ENCODE peak calls at places on chromosomes 6 and 20, in eight cellular contexts. One of them, this sample, is unnamed.

GRCh38 chr6:52603000-52603795 is 26.3 kb upstream of the TRAM2 start:
- DNase-seq in amygdala: no peak
- DNase-seq in hippocampal formation: no peak
- DNase-seq in sciatic nerve: no peak
- DNase-seq in anterior cingulate cortex: no peak
- DNase-seq in NCI-H524: no peak
- DNase-seq in AG20443: peak
- DNase-seq in activated CD8-positive, alpha-beta memory T cell treated with anti-CD3 and anti-CD28 coated beads, Interleukin-2, amount 10 ng/mL, durations not matched to agents 7 days and 5 days: no peak
- DNase-seq in this sample: no peak

GRCh38 chr6:71220466-71220865 is 68.1 kb upstream of the OGFRL1 start:
- DNase-seq in AG20443: no peak
- DNase-seq in activated CD8-positive, alpha-beta memory T cell treated with anti-CD3 and anti-CD28 coated beads, Interleukin-2, amount 10 ng/mL, durations not matched to agents 7 days and 5 days: no peak
- DNase-seq in sciatic nerve: no peak
- DNase-seq in amygdala: no peak
- DNase-seq in anterior cingulate cortex: no peak
- DNase-seq in hippocampal formation: no peak
- DNase-seq in NCI-H524: no peak
- DNase-seq in this sample: no peak

GRCh38 chr6:139877828-139878405 is 503.5 kb upstream of the CITED2 start:
- DNase-seq in amygdala: no peak
- DNase-seq in NCI-H524: no peak
- DNase-seq in AG20443: no peak
- DNase-seq in hippocampal formation: no peak
- DNase-seq in activated CD8-positive, alpha-beta memory T cell treated with anti-CD3 and anti-CD28 coated beads, Interleukin-2, amount 10 ng/mL, durations not matched to agents 7 days and 5 days: no peak
- DNase-seq in sciatic nerve: no peak
- DNase-seq in anterior cingulate cortex: no peak
- DNase-seq in this sample: no peak

GRCh38 chr6:27830212-27830664 is 82.0 kb downstream of the OR2B2 start:
- DNase-seq in amygdala: no peak
- DNase-seq in activated CD8-positive, alpha-beta memory T cell treated with anti-CD3 and anti-CD28 coated beads, Interleukin-2, amount 10 ng/mL, durations not matched to agents 7 days and 5 days: no peak
- DNase-seq in AG20443: no peak
- DNase-seq in anterior cingulate cortex: no peak
- DNase-seq in NCI-H524: no peak
- DNase-seq in hippocampal formation: no peak
- DNase-seq in sciatic nerve: no peak
- DNase-seq in this sample: no peak

GRCh38 chr6:108944707-108945685 is 96.8 kb downstream of the ARMC2 start:
- DNase-seq in hippocampal formation: peak
- DNase-seq in sciatic nerve: no peak
- DNase-seq in NCI-H524: no peak
- DNase-seq in activated CD8-positive, alpha-beta memory T cell treated with anti-CD3 and anti-CD28 coated beads, Interleukin-2, amount 10 ng/mL, durations not matched to agents 7 days and 5 days: no peak
- DNase-seq in amygdala: no peak
- DNase-seq in AG20443: peak
- DNase-seq in anterior cingulate cortex: no peak
- DNase-seq in this sample: no peak

GRCh38 chr20:43448748-43449535 is 8.8 kb upstream of the SRSF6 start:
- DNase-seq in NCI-H524: peak
- DNase-seq in activated CD8-positive, alpha-beta memory T cell treated with anti-CD3 and anti-CD28 coated beads, Interleukin-2, amount 10 ng/mL, durations not matched to agents 7 days and 5 days: peak
- DNase-seq in amygdala: no peak
- DNase-seq in sciatic nerve: no peak
- DNase-seq in AG20443: peak
- DNase-seq in anterior cingulate cortex: no peak
- DNase-seq in hippocampal formation: peak
- DNase-seq in this sample: peak

GRCh38 chr20:10855031-10855430 is 181.2 kb upstream of the JAG1 start:
- DNase-seq in NCI-H524: no peak
- DNase-seq in activated CD8-positive, alpha-beta memory T cell treated with anti-CD3 and anti-CD28 coated beads, Interleukin-2, amount 10 ng/mL, durations not matched to agents 7 days and 5 days: no peak
- DNase-seq in AG20443: no peak
- DNase-seq in hippocampal formation: no peak
- DNase-seq in anterior cingulate cortex: no peak
- DNase-seq in sciatic nerve: no peak
- DNase-seq in amygdala: no peak
- DNase-seq in this sample: no peak

GRCh38 chr6:55654445-55654844 is 75.5 kb upstream of the HMGCLL1 start:
- DNase-seq in hippocampal formation: no peak
- DNase-seq in activated CD8-positive, alpha-beta memory T cell treated with anti-CD3 and anti-CD28 coated beads, Interleukin-2, amount 10 ng/mL, durations not matched to agents 7 days and 5 days: no peak
- DNase-seq in amygdala: no peak
- DNase-seq in NCI-H524: no peak
- DNase-seq in sciatic nerve: no peak
- DNase-seq in anterior cingulate cortex: no peak
- DNase-seq in AG20443: no peak
- DNase-seq in this sample: no peak

GRCh38 chr20:17749979-17750721 is 50.4 kb downstream of the BANF2 start:
- DNase-seq in NCI-H524: no peak
- DNase-seq in amygdala: no peak
- DNase-seq in anterior cingulate cortex: no peak
- DNase-seq in AG20443: peak
- DNase-seq in sciatic nerve: no peak
- DNase-seq in activated CD8-positive, alpha-beta memory T cell treated with anti-CD3 and anti-CD28 coated beads, Interleukin-2, amount 10 ng/mL, durations not matched to agents 7 days and 5 days: no peak
- DNase-seq in hippocampal formation: no peak
- DNase-seq in this sample: no peak

GRCh38 chr6:24689964-24690363 is 23.1 kb downstream of the ACOT13 start:
- DNase-seq in anterior cingulate cortex: no peak
- DNase-seq in sciatic nerve: no peak
- DNase-seq in AG20443: peak
- DNase-seq in activated CD8-positive, alpha-beta memory T cell treated with anti-CD3 and anti-CD28 coated beads, Interleukin-2, amount 10 ng/mL, durations not matched to agents 7 days and 5 days: no peak
- DNase-seq in NCI-H524: no peak
- DNase-seq in hippocampal formation: no peak
- DNase-seq in amygdala: no peak
- DNase-seq in this sample: no peak

GRCh38 chr6:139847322-139847797 is 472.9 kb upstream of the CITED2 start:
- DNase-seq in hippocampal formation: no peak
- DNase-seq in anterior cingulate cortex: no peak
- DNase-seq in sciatic nerve: no peak
- DNase-seq in AG20443: no peak
- DNase-seq in amygdala: no peak
- DNase-seq in activated CD8-positive, alpha-beta memory T cell treated with anti-CD3 and anti-CD28 coated beads, Interleukin-2, amount 10 ng/mL, durations not matched to agents 7 days and 5 days: no peak
- DNase-seq in NCI-H524: no peak
- DNase-seq in this sample: no peak

GRCh38 chr6:37648465-37649330 is 49.0 kb downstream of the MDGA1 start:
- DNase-seq in NCI-H524: no peak
- DNase-seq in sciatic nerve: peak
- DNase-seq in activated CD8-positive, alpha-beta memory T cell treated with anti-CD3 and anti-CD28 coated beads, Interleukin-2, amount 10 ng/mL, durations not matched to agents 7 days and 5 days: peak
- DNase-seq in anterior cingulate cortex: no peak
- DNase-seq in amygdala: no peak
- DNase-seq in AG20443: peak
- DNase-seq in hippocampal formation: no peak
- DNase-seq in this sample: no peak

GRCh38 chr6:13528232-13528631 is 40.8 kb upstream of the GFOD1 start:
- DNase-seq in anterior cingulate cortex: no peak
- DNase-seq in NCI-H524: no peak
- DNase-seq in AG20443: no peak
- DNase-seq in sciatic nerve: no peak
- DNase-seq in hippocampal formation: no peak
- DNase-seq in activated CD8-positive, alpha-beta memory T cell treated with anti-CD3 and anti-CD28 coated beads, Interleukin-2, amount 10 ng/mL, durations not matched to agents 7 days and 5 days: no peak
- DNase-seq in amygdala: no peak
- DNase-seq in this sample: no peak

GRCh38 chr20:40286991-40287531 is 402.0 kb downstream of the MAFB start:
- DNase-seq in NCI-H524: no peak
- DNase-seq in anterior cingulate cortex: no peak
- DNase-seq in sciatic nerve: peak
- DNase-seq in activated CD8-positive, alpha-beta memory T cell treated with anti-CD3 and anti-CD28 coated beads, Interleukin-2, amount 10 ng/mL, durations not matched to agents 7 days and 5 days: no peak
- DNase-seq in amygdala: no peak
- DNase-seq in AG20443: no peak
- DNase-seq in hippocampal formation: no peak
- DNase-seq in this sample: peak

GRCh38 chr6:17908831-17909230 is 78.6 kb downstream of the KIF13A start:
- DNase-seq in anterior cingulate cortex: no peak
- DNase-seq in activated CD8-positive, alpha-beta memory T cell treated with anti-CD3 and anti-CD28 coated beads, Interleukin-2, amount 10 ng/mL, durations not matched to agents 7 days and 5 days: no peak
- DNase-seq in sciatic nerve: no peak
- DNase-seq in hippocampal formation: no peak
- DNase-seq in amygdala: no peak
- DNase-seq in AG20443: no peak
- DNase-seq in NCI-H524: no peak
- DNase-seq in this sample: no peak

GRCh38 chr6:119171442-119171841 is 93.0 kb upstream of the FAM184A start:
- DNase-seq in amygdala: no peak
- DNase-seq in sciatic nerve: no peak
- DNase-seq in NCI-H524: no peak
- DNase-seq in anterior cingulate cortex: no peak
- DNase-seq in AG20443: no peak
- DNase-seq in hippocampal formation: no peak
- DNase-seq in activated CD8-positive, alpha-beta memory T cell treated with anti-CD3 and anti-CD28 coated beads, Interleukin-2, amount 10 ng/mL, durations not matched to agents 7 days and 5 days: no peak
- DNase-seq in this sample: no peak

GRCh38 chr6:20366082-20366834 is 35.4 kb upstream of the E2F3 start:
- DNase-seq in amygdala: no peak
- DNase-seq in activated CD8-positive, alpha-beta memory T cell treated with anti-CD3 and anti-CD28 coated beads, Interleukin-2, amount 10 ng/mL, durations not matched to agents 7 days and 5 days: peak
- DNase-seq in anterior cingulate cortex: no peak
- DNase-seq in sciatic nerve: no peak
- DNase-seq in AG20443: no peak
- DNase-seq in NCI-H524: no peak
- DNase-seq in hippocampal formation: no peak
- DNase-seq in this sample: no peak

GRCh38 chr6:14130431-14131075 is 13.0 kb downstream of the CD83 start:
- DNase-seq in hippocampal formation: no peak
- DNase-seq in amygdala: no peak
- DNase-seq in activated CD8-positive, alpha-beta memory T cell treated with anti-CD3 and anti-CD28 coated beads, Interleukin-2, amount 10 ng/mL, durations not matched to agents 7 days and 5 days: no peak
- DNase-seq in AG20443: no peak
- DNase-seq in sciatic nerve: no peak
- DNase-seq in anterior cingulate cortex: no peak
- DNase-seq in NCI-H524: no peak
- DNase-seq in this sample: no peak

GRCh38 chr6:16205377-16206144 is 32.8 kb upstream of the GMPR start:
- DNase-seq in activated CD8-positive, alpha-beta memory T cell treated with anti-CD3 and anti-CD28 coated beads, Interleukin-2, amount 10 ng/mL, durations not matched to agents 7 days and 5 days: no peak
- DNase-seq in amygdala: no peak
- DNase-seq in AG20443: peak
- DNase-seq in hippocampal formation: no peak
- DNase-seq in sciatic nerve: no peak
- DNase-seq in anterior cingulate cortex: no peak
- DNase-seq in NCI-H524: no peak
- DNase-seq in this sample: no peak

GRCh38 chr20:43824279-43824678 is 90.4 kb upstream of the TOX2 start:
- DNase-seq in amygdala: no peak
- DNase-seq in AG20443: no peak
- DNase-seq in activated CD8-positive, alpha-beta memory T cell treated with anti-CD3 and anti-CD28 coated beads, Interleukin-2, amount 10 ng/mL, durations not matched to agents 7 days and 5 days: no peak
- DNase-seq in anterior cingulate cortex: no peak
- DNase-seq in sciatic nerve: no peak
- DNase-seq in NCI-H524: no peak
- DNase-seq in hippocampal formation: no peak
- DNase-seq in this sample: no peak

GRCh38 chr6:143014764-143015163 is 45.9 kb upstream of the AIG1 start:
- DNase-seq in hippocampal formation: no peak
- DNase-seq in activated CD8-positive, alpha-beta memory T cell treated with anti-CD3 and anti-CD28 coated beads, Interleukin-2, amount 10 ng/mL, durations not matched to agents 7 days and 5 days: no peak
- DNase-seq in AG20443: no peak
- DNase-seq in NCI-H524: no peak
- DNase-seq in amygdala: no peak
- DNase-seq in anterior cingulate cortex: no peak
- DNase-seq in sciatic nerve: no peak
- DNase-seq in this sample: no peak

GRCh38 chr20:58711266-58712051 is 18.9 kb downstream of the NPEPL1 start:
- DNase-seq in NCI-H524: no peak
- DNase-seq in anterior cingulate cortex: no peak
- DNase-seq in activated CD8-positive, alpha-beta memory T cell treated with anti-CD3 and anti-CD28 coated beads, Interleukin-2, amount 10 ng/mL, durations not matched to agents 7 days and 5 days: peak
- DNase-seq in amygdala: no peak
- DNase-seq in AG20443: peak
- DNase-seq in hippocampal formation: no peak
- DNase-seq in sciatic nerve: peak
- DNase-seq in this sample: no peak

GRCh38 chr6:170291271-170292110 is 613 bp upstream of the DLL1 start:
- DNase-seq in AG20443: peak
- DNase-seq in sciatic nerve: peak
- DNase-seq in amygdala: peak
- DNase-seq in NCI-H524: peak
- DNase-seq in activated CD8-positive, alpha-beta memory T cell treated with anti-CD3 and anti-CD28 coated beads, Interleukin-2, amount 10 ng/mL, durations not matched to agents 7 days and 5 days: no peak
- DNase-seq in hippocampal formation: peak
- DNase-seq in anterior cingulate cortex: peak
- DNase-seq in this sample: peak

GRCh38 chr20:43533060-43533459 is 25.6 kb downstream of the L3MBTL1 start:
- DNase-seq in sciatic nerve: no peak
- DNase-seq in anterior cingulate cortex: no peak
- DNase-seq in NCI-H524: no peak
- DNase-seq in amygdala: no peak
- DNase-seq in hippocampal formation: peak
- DNase-seq in activated CD8-positive, alpha-beta memory T cell treated with anti-CD3 and anti-CD28 coated beads, Interleukin-2, amount 10 ng/mL, durations not matched to agents 7 days and 5 days: no peak
- DNase-seq in AG20443: peak
- DNase-seq in this sample: no peak

GRCh38 chr20:8424010-8424409 is 291.9 kb downstream of the PLCB1 start:
- DNase-seq in NCI-H524: peak
- DNase-seq in anterior cingulate cortex: no peak
- DNase-seq in sciatic nerve: no peak
- DNase-seq in hippocampal formation: no peak
- DNase-seq in AG20443: no peak
- DNase-seq in activated CD8-positive, alpha-beta memory T cell treated with anti-CD3 and anti-CD28 coated beads, Interleukin-2, amount 10 ng/mL, durations not matched to agents 7 days and 5 days: no peak
- DNase-seq in amygdala: no peak
- DNase-seq in this sample: no peak

GRCh38 chr6:56475736-56476457 is 166.8 kb downstream of the DST start:
- DNase-seq in anterior cingulate cortex: no peak
- DNase-seq in AG20443: no peak
- DNase-seq in NCI-H524: no peak
- DNase-seq in sciatic nerve: no peak
- DNase-seq in activated CD8-positive, alpha-beta memory T cell treated with anti-CD3 and anti-CD28 coated beads, Interleukin-2, amount 10 ng/mL, durations not matched to agents 7 days and 5 days: no peak
- DNase-seq in hippocampal formation: no peak
- DNase-seq in amygdala: no peak
- DNase-seq in this sample: no peak

GRCh38 chr6:143596857-143597256 is 80.9 kb upstream of the PHACTR2 start:
- DNase-seq in anterior cingulate cortex: no peak
- DNase-seq in activated CD8-positive, alpha-beta memory T cell treated with anti-CD3 and anti-CD28 coated beads, Interleukin-2, amount 10 ng/mL, durations not matched to agents 7 days and 5 days: no peak
- DNase-seq in sciatic nerve: no peak
- DNase-seq in amygdala: no peak
- DNase-seq in AG20443: peak
- DNase-seq in NCI-H524: no peak
- DNase-seq in hippocampal formation: no peak
- DNase-seq in this sample: no peak

GRCh38 chr6:5135783-5136376 is 50.7 kb downstream of the PPP1R3G start:
- DNase-seq in NCI-H524: peak
- DNase-seq in anterior cingulate cortex: no peak
- DNase-seq in amygdala: no peak
- DNase-seq in AG20443: peak
- DNase-seq in sciatic nerve: no peak
- DNase-seq in hippocampal formation: no peak
- DNase-seq in activated CD8-positive, alpha-beta memory T cell treated with anti-CD3 and anti-CD28 coated beads, Interleukin-2, amount 10 ng/mL, durations not matched to agents 7 days and 5 days: peak
- DNase-seq in this sample: no peak

GRCh38 chr20:45833030-45833882 is at the start of gene SNX21:
- DNase-seq in sciatic nerve: peak
- DNase-seq in hippocampal formation: peak
- DNase-seq in AG20443: peak
- DNase-seq in activated CD8-positive, alpha-beta memory T cell treated with anti-CD3 and anti-CD28 coated beads, Interleukin-2, amount 10 ng/mL, durations not matched to agents 7 days and 5 days: peak
- DNase-seq in NCI-H524: peak
- DNase-seq in amygdala: peak
- DNase-seq in anterior cingulate cortex: peak
- DNase-seq in this sample: peak

GRCh38 chr20:59030911-59031310 is 1.2 kb downstream of the ATP5F1E start:
- DNase-seq in amygdala: no peak
- DNase-seq in sciatic nerve: no peak
- DNase-seq in hippocampal formation: no peak
- DNase-seq in activated CD8-positive, alpha-beta memory T cell treated with anti-CD3 and anti-CD28 coated beads, Interleukin-2, amount 10 ng/mL, durations not matched to agents 7 days and 5 days: no peak
- DNase-seq in AG20443: no peak
- DNase-seq in anterior cingulate cortex: no peak
- DNase-seq in NCI-H524: no peak
- DNase-seq in this sample: no peak

GRCh38 chr20:14521436-14521835 is 184.0 kb upstream of the FLRT3 start:
- DNase-seq in amygdala: no peak
- DNase-seq in anterior cingulate cortex: no peak
- DNase-seq in NCI-H524: no peak
- DNase-seq in hippocampal formation: no peak
- DNase-seq in activated CD8-positive, alpha-beta memory T cell treated with anti-CD3 and anti-CD28 coated beads, Interleukin-2, amount 10 ng/mL, durations not matched to agents 7 days and 5 days: no peak
- DNase-seq in sciatic nerve: no peak
- DNase-seq in AG20443: peak
- DNase-seq in this sample: no peak

GRCh38 chr6:120198033-120198432 is 848.5 kb upstream of the MAN1A1 start:
- DNase-seq in hippocampal formation: no peak
- DNase-seq in anterior cingulate cortex: no peak
- DNase-seq in AG20443: no peak
- DNase-seq in sciatic nerve: no peak
- DNase-seq in NCI-H524: no peak
- DNase-seq in activated CD8-positive, alpha-beta memory T cell treated with anti-CD3 and anti-CD28 coated beads, Interleukin-2, amount 10 ng/mL, durations not matched to agents 7 days and 5 days: no peak
- DNase-seq in amygdala: no peak
- DNase-seq in this sample: no peak

GRCh38 chr6:50707652-50708325 is 5.5 kb upstream of the TFAP2D start:
- DNase-seq in NCI-H524: no peak
- DNase-seq in anterior cingulate cortex: peak
- DNase-seq in activated CD8-positive, alpha-beta memory T cell treated with anti-CD3 and anti-CD28 coated beads, Interleukin-2, amount 10 ng/mL, durations not matched to agents 7 days and 5 days: no peak
- DNase-seq in AG20443: no peak
- DNase-seq in sciatic nerve: no peak
- DNase-seq in hippocampal formation: peak
- DNase-seq in amygdala: peak
- DNase-seq in this sample: peak

GRCh38 chr6:31497595-31498476 is at the start of gene MICB:
- DNase-seq in amygdala: no peak
- DNase-seq in AG20443: peak
- DNase-seq in hippocampal formation: no peak
- DNase-seq in sciatic nerve: peak
- DNase-seq in anterior cingulate cortex: no peak
- DNase-seq in NCI-H524: no peak
- DNase-seq in activated CD8-positive, alpha-beta memory T cell treated with anti-CD3 and anti-CD28 coated beads, Interleukin-2, amount 10 ng/mL, durations not matched to agents 7 days and 5 days: peak
- DNase-seq in this sample: no peak